ENCODE peak calls at places on chromosomes 11 and 22, in nine cellular contexts. U is NCI-H1105, O is Right ventricle myocardium superior, P is HCT116, H is NCI-H345, K is right atrium auricular region, M is KG1, R is EH, E is right lobe of liver. L is an unnamed sample.

GRCh38 chr22:43642319-43642718 is 169.8 kb downstream of the EFCAB6 start:
- DNase-seq in U (no peak), O (no peak), P (no peak), H (no peak), K (no peak), M (no peak), R (no peak), E (no peak), L (no peak)

GRCh38 chr11:69087811-69088210 is 39.1 kb downstream of the TPCN2 start:
- DNase-seq in U (no peak), O (no peak), P (no peak), H (no peak), K (no peak), M (no peak), R (no peak), E (no peak), L (no peak)

GRCh38 chr22:22579869-22580604 is 21.0 kb upstream of the PRAME start:
- DNase-seq in U (no peak), O (no peak), P (no peak), H (no peak), K (no peak), M (no peak), R (no peak), E (no peak), L (no peak)

GRCh38 chr11:9617960-9618359 is 44.5 kb downstream of the WEE1 start:
- DNase-seq in U (no peak), O (no peak), P (no peak), H (no peak), K (no peak), M (no peak), R (peak), E (no peak), L (no peak)

GRCh38 chr11:94034207-94034606 is 13.1 kb downstream of the HEPHL1 start:
- DNase-seq in U (no peak), O (no peak), P (no peak), H (no peak), K (no peak), M (no peak), R (no peak), E (no peak), L (no peak)

GRCh38 chr11:7490054-7490453 is 4.7 kb downstream of the OLFML1 start:
- DNase-seq in U (no peak), O (no peak), P (no peak), H (no peak), K (no peak), M (no peak), R (peak), E (no peak), L (no peak)

GRCh38 chr11:131217313-131218297 is 152.8 kb upstream of the NTM start:
- DNase-seq in U (peak), O (no peak), P (no peak), H (no peak), K (no peak), M (no peak), R (peak), E (no peak), L (no peak)

GRCh38 chr11:4947505-4947904 is at the start of gene OR51A4:
- DNase-seq in U (no peak), O (no peak), P (no peak), H (no peak), K (no peak), M (no peak), R (no peak), E (no peak), L (no peak)

GRCh38 chr22:36743591-36744412 is 32.1 kb downstream of the IFT27 start:
- DNase-seq in U (no peak), O (no peak), P (no peak), H (no peak), K (no peak), M (no peak), R (no peak), E (no peak), L (no peak)

GRCh38 chr11:78216571-78217287 is 28.0 kb downstream of the USP35 start:
- DNase-seq in U (no peak), O (no peak), P (no peak), H (no peak), K (no peak), M (no peak), R (peak), E (no peak), L (no peak)

GRCh38 chr22:49040111-49040510 is 787.6 kb downstream of the BRD1 start:
- DNase-seq in U (no peak), O (no peak), P (no peak), H (no peak), K (no peak), M (no peak), R (no peak), E (no peak), L (no peak)